ENCODE peak calls at places on chromosomes 7 and 10, in nine cellular contexts. R, X, A, G, L, P, F, H and T are unnamed samples.

GRCh38 chr7:97081901-97082300 is 35.6 kb upstream of the SDHAF3 start:
- DNase-seq in R (no peak), X (no peak), A (no peak), G (no peak), L (no peak), P (no peak), F (no peak), H (no peak), T (no peak)

GRCh38 chr7:142053988-142054387 is 57.5 kb upstream of the MGAM2 start:
- DNase-seq in R (no peak), X (no peak), A (no peak), G (no peak), L (no peak), P (no peak), F (no peak), H (no peak), T (no peak)

GRCh38 chr10:126977216-126977615 is 72.0 kb downstream of the DOCK1 start:
- DNase-seq in R (no peak), X (no peak), A (no peak), G (no peak), L (no peak), P (no peak), F (no peak), H (no peak), T (no peak)

GRCh38 chr10:102222798-102223197 is 3.3 kb upstream of the ELOVL3 start:
- DNase-seq in R (no peak), X (no peak), A (no peak), G (no peak), L (no peak), P (no peak), F (no peak), H (no peak), T (no peak)

GRCh38 chr10:47438857-47439474 is 44.9 kb downstream of the ANXA8 start:
- DNase-seq in R (peak), X (peak), A (no peak), G (peak), L (no peak), P (no peak), F (peak), H (peak), T (peak)

GRCh38 chr7:27166475-27167169 is 1.3 kb upstream of the HOXA9 start:
- DNase-seq in R (no peak), X (peak), A (peak), G (no peak), L (no peak), P (no peak), F (no peak), H (no peak), T (no peak)

GRCh38 chr10:125093199-125093841 is 67.0 kb downstream of the CTBP2 start:
- DNase-seq in R (no peak), X (peak), A (peak), G (peak), L (no peak), P (peak), F (peak), H (no peak), T (peak)

GRCh38 chr10:110793128-110793812 is 78.5 kb upstream of the PDCD4 start:
- DNase-seq in R (no peak), X (no peak), A (no peak), G (no peak), L (no peak), P (no peak), F (no peak), H (no peak), T (no peak)

GRCh38 chr7:43570688-43571365 is 12.1 kb upstream of the STK17A start:
- DNase-seq in R (no peak), X (no peak), A (no peak), G (no peak), L (no peak), P (no peak), F (no peak), H (no peak), T (no peak)

GRCh38 chr7:150481955-150482354 is 31.5 kb downstream of the GIMAP8 start:
- DNase-seq in R (no peak), X (no peak), A (no peak), G (no peak), L (no peak), P (no peak), F (no peak), H (no peak), T (no peak)

GRCh38 chr10:3472705-3473078 is 300.1 kb upstream of the PITRM1 start:
- DNase-seq in R (no peak), X (no peak), A (no peak), G (peak), L (no peak), P (no peak), F (no peak), H (no peak), T (no peak)

GRCh38 chr7:112248598-112248997 is 42.1 kb downstream of the ZNF277 start:
- DNase-seq in R (no peak), X (no peak), A (no peak), G (no peak), L (no peak), P (no peak), F (no peak), H (no peak), T (no peak)

GRCh38 chr7:1385809-1386622 is 73.3 kb downstream of the MICALL2 start:
- DNase-seq in R (no peak), X (no peak), A (no peak), G (no peak), L (no peak), P (no peak), F (no peak), H (no peak), T (no peak)

GRCh38 chr7:17474724-17475344 is 176.4 kb downstream of the AHR start:
- DNase-seq in R (no peak), X (no peak), A (no peak), G (no peak), L (no peak), P (no peak), F (no peak), H (no peak), T (no peak)
- TF ChIP-seq CTCF in R (peak), X (no peak), A (no peak), G (no peak), L (no peak), P (no peak), F (no peak), H (no peak), T (no peak)

DNA sequence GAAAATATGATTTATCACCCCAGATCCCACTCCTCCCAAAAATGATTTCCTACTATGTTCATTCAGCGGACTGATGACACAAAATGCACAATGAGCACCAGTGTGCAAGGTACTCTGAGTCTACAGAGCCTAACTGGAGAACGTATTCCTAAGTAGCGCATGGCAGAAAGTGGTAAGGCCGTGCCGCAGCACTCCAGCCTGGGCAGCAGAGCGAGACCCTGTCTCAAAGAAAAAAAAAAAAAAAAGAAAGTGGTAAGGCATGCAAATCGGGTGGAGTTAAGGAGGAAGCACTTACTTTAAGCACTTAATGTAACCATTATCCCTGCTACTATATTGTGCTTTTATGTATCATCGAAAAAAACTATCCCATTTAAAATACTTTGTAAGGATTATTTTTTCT is 25.5 kb downstream of the CYP51A1 start:
- DNase-seq in R (no peak), X (no peak), A (no peak), G (no peak), L (no peak), P (no peak), F (no peak), H (no peak), T (no peak)
- H3K4me3 ChIP-seq in R (no peak), X (no peak), A (no peak), G (no peak), L (no peak), P (no peak), F (no peak), H (no peak), T (no peak)

GRCh38 chr7:33040803-33041516 is 21.6 kb downstream of the NT5C3A start:
- DNase-seq in R (no peak), X (no peak), A (no peak), G (peak), L (no peak), P (no peak), F (peak), H (peak), T (no peak)
- TF ChIP-seq POLR2A in R (no peak), X (peak), A (no peak), G (no peak), L (no peak), P (no peak), F (peak), H (peak), T (no peak)

DNA sequence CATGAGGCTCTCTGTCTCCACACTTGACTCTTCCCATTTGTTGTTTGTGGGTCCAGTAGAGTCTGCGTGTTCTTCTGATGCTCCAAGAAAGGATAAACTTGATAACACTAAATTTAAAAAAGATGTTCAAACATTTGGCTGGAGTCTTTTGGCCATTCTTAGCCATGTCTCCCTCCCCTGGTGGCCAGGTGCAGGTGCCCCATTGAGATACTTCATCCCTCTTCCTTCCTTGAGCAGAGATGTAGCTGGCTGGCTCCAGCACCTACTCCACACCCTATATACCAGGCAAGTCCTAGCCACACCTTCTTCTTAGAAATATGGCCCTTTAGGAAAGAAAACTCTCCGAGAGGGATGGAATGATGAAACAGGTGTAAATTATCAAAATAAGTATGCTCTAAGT is 103.2 kb upstream of the GJD4 start:
- DNase-seq in R (no peak), X (no peak), A (no peak), G (no peak), L (no peak), P (no peak), F (no peak), H (no peak), T (no peak)
- TF ChIP-seq CTCF in R (peak), X (no peak), A (no peak), G (no peak), L (no peak), P (no peak), F (no peak), H (no peak), T (no peak)

GRCh38 chr10:8052344-8052969 is 2.0 kb upstream of the GATA3 start:
- DNase-seq in R (no peak), X (no peak), A (no peak), G (no peak), L (no peak), P (no peak), F (no peak), H (no peak), T (no peak)
- H3K4me3 ChIP-seq in R (peak), X (no peak), A (no peak), G (no peak), L (no peak), P (no peak), F (no peak), H (no peak), T (no peak)

DNA sequence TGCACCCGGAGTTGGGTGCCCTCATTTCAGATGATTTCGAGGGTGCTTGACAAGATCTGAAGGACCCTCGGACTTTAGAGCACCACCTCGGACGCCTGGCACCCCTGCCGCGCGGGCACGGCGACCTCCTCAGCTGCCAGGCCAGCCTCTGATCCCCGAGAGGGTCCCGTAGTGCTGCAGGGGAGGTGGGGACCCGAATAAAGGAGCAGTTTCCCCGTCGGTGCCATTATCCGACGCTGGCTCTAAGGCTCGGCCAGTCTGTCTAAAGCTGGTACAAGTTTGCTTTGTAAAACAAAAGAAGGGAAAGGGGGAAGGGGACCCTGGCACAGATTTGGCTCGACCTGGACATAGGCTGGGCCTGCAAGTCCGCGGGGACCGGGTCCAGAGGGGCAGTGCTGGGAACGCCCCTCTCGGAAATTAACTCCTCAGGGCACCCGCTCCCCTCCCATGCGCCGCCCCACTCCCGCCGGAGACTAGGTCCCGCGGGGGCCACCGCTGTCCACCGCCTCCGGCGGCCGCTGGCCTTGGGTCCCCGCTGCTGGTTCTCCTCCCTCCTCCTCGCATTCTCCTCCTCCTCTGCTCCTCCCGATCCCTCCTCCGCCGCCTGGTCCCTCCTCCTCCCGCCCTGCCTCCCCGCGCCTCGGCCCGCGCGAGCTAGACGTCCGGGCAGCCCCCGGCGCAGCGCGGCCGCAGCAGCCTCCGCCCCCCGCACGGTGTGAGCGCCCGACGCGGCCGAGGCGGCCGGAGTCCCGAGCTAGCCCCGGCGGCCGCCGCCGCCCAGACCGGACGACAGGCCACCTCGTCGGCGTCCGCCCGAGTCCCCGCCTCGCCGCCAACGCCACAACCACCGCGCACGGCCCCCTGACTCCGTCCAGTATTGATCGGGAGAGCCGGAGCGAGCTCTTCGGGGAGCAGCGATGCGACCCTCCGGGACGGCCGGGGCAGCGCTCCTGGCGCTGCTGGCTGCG is at the start of gene EGFR:
- DNase-seq in R (no peak), X (peak), A (peak), G (peak), L (no peak), P (peak), F (peak), H (peak), T (peak)
- TF ChIP-seq POLR2A in R (no peak), X (no peak), A (no peak), G (peak), L (peak), P (peak), F (peak), H (peak), T (no peak)

DNA sequence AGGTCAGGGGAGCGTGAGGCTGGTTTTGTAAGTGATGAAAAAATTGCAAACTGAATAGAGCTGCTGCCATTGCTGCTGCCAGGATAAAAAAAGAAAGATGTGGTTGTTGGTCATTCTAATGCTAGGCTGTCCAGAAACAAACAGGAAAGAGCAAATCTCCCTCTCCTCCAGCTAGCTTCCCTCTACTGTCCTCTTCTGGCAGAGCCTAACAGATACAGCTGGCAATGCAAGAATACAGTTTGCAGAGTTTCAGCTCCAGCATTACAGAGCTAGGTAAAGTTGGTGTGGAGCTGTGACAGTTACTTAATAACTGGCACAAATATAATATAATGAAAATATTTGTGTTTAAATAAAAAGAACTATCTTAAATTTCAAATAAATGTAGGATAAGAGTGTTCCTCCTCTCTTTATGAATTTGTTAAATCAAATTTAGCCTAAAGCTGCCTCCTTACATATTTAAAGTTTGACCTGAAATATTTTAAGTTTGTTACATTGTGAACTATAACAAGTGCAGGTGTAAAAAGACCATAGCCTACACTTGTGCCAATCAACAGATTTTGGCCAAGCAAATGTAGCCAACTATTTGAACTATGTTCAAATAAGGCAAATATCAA is 407.7 kb downstream of the SH2D4B start:
- DNase-seq in R (peak), X (no peak), A (no peak), G (no peak), L (no peak), P (no peak), F (no peak), H (peak), T (no peak)
- TF ChIP-seq CTCF in R (peak), X (no peak), A (peak), G (peak), L (no peak), P (peak), F (peak), H (peak), T (no peak)

GRCh38 chr10:13822475-13822874 is 235.7 kb downstream of the PRPF18 start:
- DNase-seq in R (no peak), X (no peak), A (no peak), G (no peak), L (no peak), P (no peak), F (no peak), H (no peak), T (no peak)
- H3K4me3 ChIP-seq in R (no peak), X (no peak), A (no peak), G (no peak), L (no peak), P (no peak), F (no peak), H (no peak), T (no peak)

GRCh38 chr7:149195180-149196150 is at the start of gene ZNF282:
- DNase-seq in R (peak), X (peak), A (peak), G (peak), L (no peak), P (peak), F (peak), H (peak), T (peak)
- TF ChIP-seq POLR2A in R (peak), X (peak), A (no peak), G (peak), L (no peak), P (no peak), F (peak), H (peak), T (no peak)

GRCh38 chr7:93622036-93622714 is 47.7 kb upstream of the CALCR start:
- DNase-seq in R (no peak), X (no peak), A (peak), G (peak), L (no peak), P (no peak), F (no peak), H (no peak), T (no peak)
- TF ChIP-seq CTCF in R (peak), X (no peak), A (no peak), G (peak), L (no peak), P (no peak), F (no peak), H (no peak), T (no peak)